ENCODE peak calls at places on chromosome 10, in six cellular contexts. One of them, this sample, is unnamed.

GRCh38 chr10:5482016-5482415 is 17.4 kb downstream of the CALML5 start:
- DNase-seq in cardiac fibroblast: no peak
- DNase-seq in astrocyte: no peak
- DNase-seq in left lung: peak; percentile 39
- DNase-seq in NB4: no peak
- DNase-seq in hepatocyte: no peak
- DNase-seq in this sample: no peak

GRCh38 chr10:110354322-110354766 is 49.6 kb upstream of the SMNDC1 start:
- DNase-seq in cardiac fibroblast: peak; percentile 85
- DNase-seq in astrocyte: peak; percentile 65
- DNase-seq in left lung: no peak
- DNase-seq in NB4: peak; percentile 83
- DNase-seq in hepatocyte: peak; percentile 84
- DNase-seq in this sample: peak; percentile 85

GRCh38 chr10:71394926-71395562 is 1.7 kb upstream of the CDH23 start:
- DNase-seq in cardiac fibroblast: no peak
- DNase-seq in astrocyte: no peak
- DNase-seq in left lung: no peak
- DNase-seq in NB4: no peak
- DNase-seq in hepatocyte: no peak
- DNase-seq in this sample: no peak

GRCh38 chr10:17811466-17811865 is 2.3 kb downstream of the MRC1 start:
- DNase-seq in cardiac fibroblast: peak; percentile 20
- DNase-seq in astrocyte: no peak
- DNase-seq in left lung: no peak
- DNase-seq in NB4: no peak
- DNase-seq in hepatocyte: no peak
- DNase-seq in this sample: no peak

GRCh38 chr10:23217471-23217870 is 25.4 kb downstream of the PTF1A start:
- DNase-seq in cardiac fibroblast: no peak
- DNase-seq in astrocyte: no peak
- DNase-seq in left lung: no peak
- DNase-seq in NB4: no peak
- DNase-seq in hepatocyte: no peak
- DNase-seq in this sample: no peak

GRCh38 chr10:110192552-110192951 is 14.9 kb upstream of the MXI1 start:
- DNase-seq in cardiac fibroblast: no peak
- DNase-seq in astrocyte: no peak
- DNase-seq in left lung: no peak
- DNase-seq in NB4: peak; percentile 68
- DNase-seq in hepatocyte: no peak
- DNase-seq in this sample: no peak

GRCh38 chr10:82213784-82214183 is 338.8 kb downstream of the NRG3 start:
- DNase-seq in cardiac fibroblast: no peak
- DNase-seq in astrocyte: no peak
- DNase-seq in left lung: no peak
- DNase-seq in NB4: no peak
- DNase-seq in hepatocyte: no peak
- DNase-seq in this sample: no peak

GRCh38 chr10:126064512-126064911 is 168.1 kb downstream of the FANK1 start:
- DNase-seq in cardiac fibroblast: no peak
- DNase-seq in astrocyte: no peak
- DNase-seq in left lung: no peak
- DNase-seq in NB4: no peak
- DNase-seq in hepatocyte: no peak
- DNase-seq in this sample: no peak

GRCh38 chr10:109047856-109048255 is 875.5 kb downstream of the XPNPEP1 start:
- DNase-seq in cardiac fibroblast: no peak
- DNase-seq in astrocyte: no peak
- DNase-seq in left lung: peak; percentile 58
- DNase-seq in NB4: no peak
- DNase-seq in hepatocyte: no peak
- DNase-seq in this sample: no peak

GRCh38 chr10:126917975-126918908 is 13.0 kb downstream of the DOCK1 start:
- DNase-seq in cardiac fibroblast: no peak
- DNase-seq in astrocyte: no peak
- DNase-seq in left lung: no peak
- DNase-seq in NB4: no peak
- DNase-seq in hepatocyte: no peak
- DNase-seq in this sample: no peak

GRCh38 chr10:129631870-129632623 is 165.0 kb downstream of the MGMT start:
- DNase-seq in cardiac fibroblast: no peak
- DNase-seq in astrocyte: no peak
- DNase-seq in left lung: no peak
- DNase-seq in NB4: peak; percentile 58
- DNase-seq in hepatocyte: no peak
- DNase-seq in this sample: no peak

GRCh38 chr10:67110286-67110685 is 184.4 kb downstream of the LRRTM3 start:
- DNase-seq in cardiac fibroblast: no peak
- DNase-seq in astrocyte: no peak
- DNase-seq in left lung: no peak
- DNase-seq in NB4: no peak
- DNase-seq in hepatocyte: no peak
- DNase-seq in this sample: no peak

GRCh38 chr10:785539-786214 is 96.2 kb upstream of the DIP2C start:
- DNase-seq in cardiac fibroblast: no peak
- DNase-seq in astrocyte: no peak
- DNase-seq in left lung: no peak
- DNase-seq in NB4: no peak
- DNase-seq in hepatocyte: no peak
- DNase-seq in this sample: no peak

GRCh38 chr10:844552-844951 is 87.0 kb downstream of the LARP4B start:
- DNase-seq in cardiac fibroblast: peak; percentile 48
- DNase-seq in astrocyte: peak; percentile 63
- DNase-seq in left lung: no peak
- DNase-seq in NB4: peak; percentile 11
- DNase-seq in hepatocyte: no peak
- DNase-seq in this sample: peak; percentile 41

GRCh38 chr10:14653271-14654161 is 121.2 kb downstream of the FAM107B start:
- DNase-seq in cardiac fibroblast: peak; percentile 72
- DNase-seq in astrocyte: peak; percentile 70
- DNase-seq in left lung: no peak
- DNase-seq in NB4: peak; percentile 57
- DNase-seq in hepatocyte: peak; percentile 80
- DNase-seq in this sample: peak; percentile 85

GRCh38 chr10:116857156-116857555 is 7.9 kb downstream of the ENO4 start:
- DNase-seq in cardiac fibroblast: no peak
- DNase-seq in astrocyte: no peak
- DNase-seq in left lung: no peak
- DNase-seq in NB4: no peak
- DNase-seq in hepatocyte: no peak
- DNase-seq in this sample: no peak

GRCh38 chr10:94218496-94219183 is 144.1 kb downstream of the NOC3L start:
- DNase-seq in cardiac fibroblast: no peak
- DNase-seq in astrocyte: peak; percentile 40
- DNase-seq in left lung: no peak
- DNase-seq in NB4: no peak
- DNase-seq in hepatocyte: no peak
- DNase-seq in this sample: peak; percentile 38

GRCh38 chr10:68082815-68083395 is 7.8 kb upstream of the HERC4 start:
- DNase-seq in cardiac fibroblast: peak; percentile 64
- DNase-seq in astrocyte: no peak
- DNase-seq in left lung: no peak
- DNase-seq in NB4: no peak
- DNase-seq in hepatocyte: no peak
- DNase-seq in this sample: peak; percentile 73

GRCh38 chr10:4678023-4678950 is 147.7 kb upstream of the AKR1E2 start:
- DNase-seq in cardiac fibroblast: peak; percentile 89
- DNase-seq in astrocyte: peak; percentile 93
- DNase-seq in left lung: no peak
- DNase-seq in NB4: no peak
- DNase-seq in hepatocyte: peak; percentile 50
- DNase-seq in this sample: peak; percentile 90

GRCh38 chr10:6143128-6143527 is 54.3 kb downstream of the RBM17 start:
- DNase-seq in cardiac fibroblast: no peak
- DNase-seq in astrocyte: no peak
- DNase-seq in left lung: peak; percentile 56
- DNase-seq in NB4: no peak
- DNase-seq in hepatocyte: no peak
- DNase-seq in this sample: no peak

GRCh38 chr10:81600185-81600584 is 274.8 kb upstream of the NRG3 start:
- DNase-seq in cardiac fibroblast: peak; percentile 16
- DNase-seq in astrocyte: peak; percentile 23
- DNase-seq in left lung: no peak
- DNase-seq in NB4: no peak
- DNase-seq in hepatocyte: no peak
- DNase-seq in this sample: no peak

GRCh38 chr10:69650589-69651261 is 20.7 kb downstream of the FAM241B start:
- DNase-seq in cardiac fibroblast: no peak
- DNase-seq in astrocyte: no peak
- DNase-seq in left lung: no peak
- DNase-seq in NB4: no peak
- DNase-seq in hepatocyte: no peak
- DNase-seq in this sample: no peak

GRCh38 chr10:74310652-74311257 is 159.7 kb downstream of the ADK start:
- DNase-seq in cardiac fibroblast: no peak
- DNase-seq in astrocyte: no peak
- DNase-seq in left lung: no peak
- DNase-seq in NB4: no peak
- DNase-seq in hepatocyte: no peak
- DNase-seq in this sample: no peak

DNA sequence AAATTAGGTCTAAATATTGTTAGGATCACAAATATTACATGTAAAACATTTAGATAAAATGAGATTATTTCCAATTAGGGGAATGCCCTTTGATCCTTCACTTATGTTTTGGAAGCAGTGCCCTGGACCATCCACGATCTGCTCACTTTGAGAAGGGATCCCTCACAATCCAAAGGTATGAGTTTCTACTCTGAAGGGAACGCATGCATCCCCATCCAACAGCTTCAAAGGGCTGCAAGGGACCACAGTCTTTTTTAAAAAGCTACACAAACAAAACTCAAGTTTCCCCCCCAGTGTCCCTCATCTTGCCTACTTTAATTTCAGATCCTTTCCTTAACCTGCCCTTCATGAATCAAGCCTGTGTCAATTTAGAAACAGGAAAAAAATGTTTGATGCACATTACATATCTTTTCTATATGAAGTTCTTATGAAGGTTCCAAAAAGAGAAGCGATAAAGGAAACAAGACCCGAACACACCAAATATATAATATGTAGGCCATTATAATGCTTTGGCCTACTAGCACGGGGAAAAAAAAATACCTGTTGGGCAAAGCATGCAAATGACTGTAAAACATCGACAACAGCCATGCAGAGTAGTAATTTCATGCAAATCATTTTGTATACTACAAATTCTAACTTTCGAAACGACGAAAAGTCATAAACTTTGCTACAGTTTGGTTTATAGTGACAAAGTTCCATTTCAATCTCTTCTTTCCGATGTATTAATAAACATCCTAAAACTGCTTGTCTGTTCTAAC is 2.0 kb downstream of the EIF3A start:
- DNase-seq in cardiac fibroblast: no peak
- DNase-seq in astrocyte: no peak
- DNase-seq in left lung: no peak
- DNase-seq in NB4: peak; percentile 36
- DNase-seq in hepatocyte: no peak
- DNase-seq in this sample: no peak
- H3K4me3 ChIP-seq in cardiac fibroblast: peak overlapping the region; percentile 97
- H3K4me3 ChIP-seq in astrocyte: peak overlapping the region; percentile 99
- H3K4me3 ChIP-seq in left lung: peak overlapping the region; percentile 100
- H3K4me3 ChIP-seq in NB4: peak overlapping the region; percentile 99
- H3K4me3 ChIP-seq in hepatocyte: peak overlapping the region; percentile 96
- H3K4me3 ChIP-seq in this sample: peak overlapping the region; percentile 95

GRCh38 chr10:103745264-103746247 is 109.8 kb downstream of the SH3PXD2A start:
- DNase-seq in cardiac fibroblast: no peak
- DNase-seq in astrocyte: peak; percentile 30
- DNase-seq in left lung: peak; percentile 58
- DNase-seq in NB4: peak; percentile 84
- DNase-seq in hepatocyte: peak; percentile 41
- DNase-seq in this sample: no peak
- TF ChIP-seq CTCF in cardiac fibroblast: no peak
- TF ChIP-seq CTCF in astrocyte: no peak
- TF ChIP-seq CTCF in left lung: no peak
- TF ChIP-seq CTCF in NB4: peak; percentile 10
- TF ChIP-seq CTCF in hepatocyte: no peak
- TF ChIP-seq CTCF in this sample: no peak

GRCh38 chr10:104255244-104255981 is 721 bp downstream of the GSTO1 start:
- DNase-seq in cardiac fibroblast: peak; percentile 76
- DNase-seq in astrocyte: peak; percentile 65
- DNase-seq in left lung: no peak
- DNase-seq in NB4: peak; percentile 77
- DNase-seq in hepatocyte: peak; percentile 46
- DNase-seq in this sample: peak; percentile 62

GRCh38 chr10:104257235-104257634 is 2.5 kb downstream of the GSTO1 start:
- DNase-seq in cardiac fibroblast: no peak
- DNase-seq in astrocyte: no peak
- DNase-seq in left lung: no peak
- DNase-seq in NB4: no peak
- DNase-seq in hepatocyte: no peak
- DNase-seq in this sample: no peak

GRCh38 chr10:104258209-104258608 is 3.5 kb downstream of the GSTO1 start:
- DNase-seq in cardiac fibroblast: no peak
- DNase-seq in astrocyte: no peak
- DNase-seq in left lung: no peak
- DNase-seq in NB4: no peak
- DNase-seq in hepatocyte: no peak
- DNase-seq in this sample: no peak

GRCh38 chr10:104254493-104255243 is at the start of gene GSTO1:
- DNase-seq in cardiac fibroblast: peak; percentile 83
- DNase-seq in astrocyte: peak; percentile 62
- DNase-seq in left lung: peak; percentile 96
- DNase-seq in NB4: peak; percentile 95
- DNase-seq in hepatocyte: peak; percentile 72
- DNase-seq in this sample: peak; percentile 72

GRCh38 chr10:104256335-104257080 is 1.8 kb downstream of the GSTO1 start:
- DNase-seq in cardiac fibroblast: peak; percentile 25
- DNase-seq in astrocyte: no peak
- DNase-seq in left lung: no peak
- DNase-seq in NB4: no peak
- DNase-seq in hepatocyte: no peak
- DNase-seq in this sample: peak; percentile 29
- H3K4me3 ChIP-seq in cardiac fibroblast: peak overlapping the region; percentile 79
- H3K4me3 ChIP-seq in astrocyte: peak overlapping the region; percentile 72
- H3K4me3 ChIP-seq in left lung: peak overlapping the region; percentile 86
- H3K4me3 ChIP-seq in NB4: peak overlapping the region; percentile 85
- H3K4me3 ChIP-seq in hepatocyte: peak overlapping the region; percentile 90
- H3K4me3 ChIP-seq in this sample: peak overlapping the region; percentile 84

DNA sequence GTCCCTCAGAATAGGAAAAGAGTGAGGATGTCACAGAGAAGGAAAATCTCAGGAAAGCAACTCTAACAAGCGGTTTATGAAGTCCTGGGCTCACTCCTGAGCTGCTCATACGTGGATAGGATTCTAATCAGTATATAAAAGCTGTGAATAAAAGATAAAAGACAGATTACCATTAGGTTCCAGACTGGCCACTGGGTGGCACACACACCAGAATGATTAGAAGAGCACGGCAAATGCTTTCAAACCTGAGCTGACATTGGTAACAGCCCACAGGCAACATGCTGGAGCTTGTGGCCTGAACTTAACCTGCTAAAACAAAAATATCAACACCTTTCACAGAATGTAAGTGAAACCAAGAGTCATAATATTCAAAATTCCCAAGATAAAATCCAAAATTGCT is 370.8 kb downstream of the GRID1 start:
- DNase-seq in cardiac fibroblast: peak; percentile 6
- DNase-seq in astrocyte: no peak
- DNase-seq in left lung: no peak
- DNase-seq in NB4: peak; percentile 35
- DNase-seq in hepatocyte: peak; percentile 39
- DNase-seq in this sample: no peak
- TF ChIP-seq CTCF in cardiac fibroblast: no peak
- TF ChIP-seq CTCF in astrocyte: peak; percentile 30
- TF ChIP-seq CTCF in left lung: no peak
- TF ChIP-seq CTCF in NB4: peak; percentile 42
- TF ChIP-seq CTCF in hepatocyte: peak; percentile 54
- TF ChIP-seq CTCF in this sample: no peak

GRCh38 chr10:24826022-24826421 is 102.3 kb upstream of the ARHGAP21 start:
- DNase-seq in cardiac fibroblast: peak; percentile 81
- DNase-seq in astrocyte: peak; percentile 61
- DNase-seq in left lung: no peak
- DNase-seq in NB4: peak; percentile 1
- DNase-seq in hepatocyte: peak; percentile 21
- DNase-seq in this sample: peak; percentile 87
- H3K4me3 ChIP-seq in cardiac fibroblast: no peak overlapping the region
- H3K4me3 ChIP-seq in astrocyte: no peak overlapping the region
- H3K4me3 ChIP-seq in left lung: no peak overlapping the region
- H3K4me3 ChIP-seq in NB4: no peak overlapping the region
- H3K4me3 ChIP-seq in hepatocyte: no peak overlapping the region
- H3K4me3 ChIP-seq in this sample: no peak overlapping the region